ENCODE peak calls at places on chromosomes 16 and 17, in eight cellular contexts. One of them, this sample, is unnamed.

GRCh38 chr16:14028207-14028606 is 42.9 kb upstream of the MRTFB start:
- DNase-seq in EL: no peak
- DNase-seq in kidney epithelial cell: no peak
- DNase-seq in cerebellar nuclear complex: no peak
- DNase-seq in NCI-H2171 treated with DMSO at 0.1 percent for 48 hours: peak; percentile 12
- DNase-seq in midbrain: no peak
- DNase-seq in dermis microvascular lymphatic vessel endothelial cell: no peak
- DNase-seq in neuronal stem cell: no peak
- DNase-seq in this sample: no peak

GRCh38 chr17:72556944-72557826 is 436.4 kb downstream of the SOX9 start:
- DNase-seq in EL: peak; percentile 62
- DNase-seq in kidney epithelial cell: peak; percentile 26
- DNase-seq in cerebellar nuclear complex: no peak
- DNase-seq in NCI-H2171 treated with DMSO at 0.1 percent for 48 hours: peak; percentile 81
- DNase-seq in midbrain: peak; percentile 63
- DNase-seq in dermis microvascular lymphatic vessel endothelial cell: peak; percentile 7
- DNase-seq in neuronal stem cell: peak; percentile 69
- DNase-seq in this sample: peak; percentile 75

GRCh38 chr17:75318615-75319222 is 29.5 kb upstream of the SLC25A19 start:
- DNase-seq in EL: no peak
- DNase-seq in kidney epithelial cell: no peak
- DNase-seq in cerebellar nuclear complex: no peak
- DNase-seq in NCI-H2171 treated with DMSO at 0.1 percent for 48 hours: no peak
- DNase-seq in midbrain: no peak
- DNase-seq in dermis microvascular lymphatic vessel endothelial cell: no peak
- DNase-seq in neuronal stem cell: no peak
- DNase-seq in this sample: no peak

GRCh38 chr16:21205303-21205702 is 6.1 kb downstream of the ZP2 start:
- DNase-seq in EL: no peak
- DNase-seq in kidney epithelial cell: no peak
- DNase-seq in cerebellar nuclear complex: no peak
- DNase-seq in NCI-H2171 treated with DMSO at 0.1 percent for 48 hours: no peak
- DNase-seq in midbrain: no peak
- DNase-seq in dermis microvascular lymphatic vessel endothelial cell: no peak
- DNase-seq in neuronal stem cell: no peak
- DNase-seq in this sample: no peak

GRCh38 chr17:64728041-64728695 is 66.1 kb upstream of the SMURF2 start:
- DNase-seq in EL: no peak
- DNase-seq in kidney epithelial cell: no peak
- DNase-seq in cerebellar nuclear complex: no peak
- DNase-seq in NCI-H2171 treated with DMSO at 0.1 percent for 48 hours: no peak
- DNase-seq in midbrain: no peak
- DNase-seq in dermis microvascular lymphatic vessel endothelial cell: no peak
- DNase-seq in neuronal stem cell: no peak
- DNase-seq in this sample: no peak

GRCh38 chr17:75845058-75845711 is 981 bp upstream of the UNC13D start:
- DNase-seq in EL: peak; percentile 61
- DNase-seq in kidney epithelial cell: no peak
- DNase-seq in cerebellar nuclear complex: no peak
- DNase-seq in NCI-H2171 treated with DMSO at 0.1 percent for 48 hours: peak; percentile 34
- DNase-seq in midbrain: peak; percentile 46
- DNase-seq in dermis microvascular lymphatic vessel endothelial cell: no peak
- DNase-seq in neuronal stem cell: peak; percentile 59
- DNase-seq in this sample: peak; percentile 93

GRCh38 chr16:21097151-21097550 is 53.5 kb downstream of the DNAH3 start:
- DNase-seq in EL: peak; percentile 73
- DNase-seq in kidney epithelial cell: no peak
- DNase-seq in cerebellar nuclear complex: no peak
- DNase-seq in NCI-H2171 treated with DMSO at 0.1 percent for 48 hours: peak; percentile 29
- DNase-seq in midbrain: no peak
- DNase-seq in dermis microvascular lymphatic vessel endothelial cell: no peak
- DNase-seq in neuronal stem cell: no peak
- DNase-seq in this sample: peak; percentile 50

GRCh38 chr17:7380321-7380720 is 568 bp upstream of the TNK1 start:
- DNase-seq in EL: peak; percentile 65
- DNase-seq in kidney epithelial cell: no peak
- DNase-seq in cerebellar nuclear complex: no peak
- DNase-seq in NCI-H2171 treated with DMSO at 0.1 percent for 48 hours: no peak
- DNase-seq in midbrain: no peak
- DNase-seq in dermis microvascular lymphatic vessel endothelial cell: no peak
- DNase-seq in neuronal stem cell: no peak
- DNase-seq in this sample: no peak

GRCh38 chr16:47503936-47504335 is 42.8 kb downstream of the PHKB start:
- DNase-seq in EL: peak; percentile 47
- DNase-seq in kidney epithelial cell: peak; percentile 4
- DNase-seq in cerebellar nuclear complex: no peak
- DNase-seq in NCI-H2171 treated with DMSO at 0.1 percent for 48 hours: no peak
- DNase-seq in midbrain: no peak
- DNase-seq in dermis microvascular lymphatic vessel endothelial cell: no peak
- DNase-seq in neuronal stem cell: no peak
- DNase-seq in this sample: peak; percentile 16

GRCh38 chr16:87806246-87806607 is 40.4 kb upstream of the KLHDC4 start:
- DNase-seq in EL: peak; percentile 46
- DNase-seq in kidney epithelial cell: no peak
- DNase-seq in cerebellar nuclear complex: no peak
- DNase-seq in NCI-H2171 treated with DMSO at 0.1 percent for 48 hours: no peak
- DNase-seq in midbrain: no peak
- DNase-seq in dermis microvascular lymphatic vessel endothelial cell: no peak
- DNase-seq in neuronal stem cell: no peak
- DNase-seq in this sample: peak; percentile 28

GRCh38 chr17:2903193-2903974 is 107.1 kb downstream of the RAP1GAP2 start:
- DNase-seq in EL: no peak
- DNase-seq in kidney epithelial cell: no peak
- DNase-seq in cerebellar nuclear complex: peak; percentile 36
- DNase-seq in NCI-H2171 treated with DMSO at 0.1 percent for 48 hours: no peak
- DNase-seq in midbrain: no peak
- DNase-seq in dermis microvascular lymphatic vessel endothelial cell: no peak
- DNase-seq in neuronal stem cell: no peak
- DNase-seq in this sample: no peak

GRCh38 chr17:72884066-72884465 is 208.4 kb downstream of the SLC39A11 start:
- DNase-seq in EL: no peak
- DNase-seq in kidney epithelial cell: no peak
- DNase-seq in cerebellar nuclear complex: no peak
- DNase-seq in NCI-H2171 treated with DMSO at 0.1 percent for 48 hours: no peak
- DNase-seq in midbrain: peak; percentile 89
- DNase-seq in dermis microvascular lymphatic vessel endothelial cell: no peak
- DNase-seq in neuronal stem cell: no peak
- DNase-seq in this sample: no peak

GRCh38 chr16:50532576-50532975 is 15.6 kb upstream of the NKD1 start:
- DNase-seq in EL: no peak
- DNase-seq in kidney epithelial cell: no peak
- DNase-seq in cerebellar nuclear complex: no peak
- DNase-seq in NCI-H2171 treated with DMSO at 0.1 percent for 48 hours: no peak
- DNase-seq in midbrain: no peak
- DNase-seq in dermis microvascular lymphatic vessel endothelial cell: no peak
- DNase-seq in neuronal stem cell: no peak
- DNase-seq in this sample: no peak

GRCh38 chr17:77707546-77707945 is 251.0 kb upstream of the TNRC6C start:
- DNase-seq in EL: no peak
- DNase-seq in kidney epithelial cell: no peak
- DNase-seq in cerebellar nuclear complex: no peak
- DNase-seq in NCI-H2171 treated with DMSO at 0.1 percent for 48 hours: no peak
- DNase-seq in midbrain: no peak
- DNase-seq in dermis microvascular lymphatic vessel endothelial cell: no peak
- DNase-seq in neuronal stem cell: no peak
- DNase-seq in this sample: no peak

GRCh38 chr16:10949424-10949970 is 5.1 kb downstream of the CLEC16A start:
- DNase-seq in EL: peak; percentile 79
- DNase-seq in kidney epithelial cell: no peak
- DNase-seq in cerebellar nuclear complex: no peak
- DNase-seq in NCI-H2171 treated with DMSO at 0.1 percent for 48 hours: no peak
- DNase-seq in midbrain: no peak
- DNase-seq in dermis microvascular lymphatic vessel endothelial cell: no peak
- DNase-seq in neuronal stem cell: no peak
- DNase-seq in this sample: peak; percentile 92

GRCh38 chr17:72682597-72682996 is 409.9 kb downstream of the SLC39A11 start:
- DNase-seq in EL: peak; percentile 56
- DNase-seq in kidney epithelial cell: no peak
- DNase-seq in cerebellar nuclear complex: no peak
- DNase-seq in NCI-H2171 treated with DMSO at 0.1 percent for 48 hours: no peak
- DNase-seq in midbrain: no peak
- DNase-seq in dermis microvascular lymphatic vessel endothelial cell: no peak
- DNase-seq in neuronal stem cell: no peak
- DNase-seq in this sample: peak; percentile 79

GRCh38 chr16:3716831-3717234 is 491 bp downstream of the TRAP1 start:
- DNase-seq in EL: peak; percentile 38
- DNase-seq in kidney epithelial cell: no peak
- DNase-seq in cerebellar nuclear complex: no peak
- DNase-seq in NCI-H2171 treated with DMSO at 0.1 percent for 48 hours: peak; percentile 24
- DNase-seq in midbrain: no peak
- DNase-seq in dermis microvascular lymphatic vessel endothelial cell: no peak
- DNase-seq in neuronal stem cell: peak; percentile 29
- DNase-seq in this sample: no peak

GRCh38 chr16:58452640-58453039 is 47.3 kb upstream of the NDRG4 start:
- DNase-seq in EL: no peak
- DNase-seq in kidney epithelial cell: no peak
- DNase-seq in cerebellar nuclear complex: no peak
- DNase-seq in NCI-H2171 treated with DMSO at 0.1 percent for 48 hours: no peak
- DNase-seq in midbrain: no peak
- DNase-seq in dermis microvascular lymphatic vessel endothelial cell: no peak
- DNase-seq in neuronal stem cell: no peak
- DNase-seq in this sample: no peak

GRCh38 chr17:3845361-3845753 is 689 bp downstream of the NCBP3 start:
- DNase-seq in EL: peak; percentile 41
- DNase-seq in kidney epithelial cell: no peak
- DNase-seq in cerebellar nuclear complex: no peak
- DNase-seq in NCI-H2171 treated with DMSO at 0.1 percent for 48 hours: peak; percentile 41
- DNase-seq in midbrain: no peak
- DNase-seq in dermis microvascular lymphatic vessel endothelial cell: no peak
- DNase-seq in neuronal stem cell: no peak
- DNase-seq in this sample: peak; percentile 32

GRCh38 chr17:57860414-57860999 is 10.7 kb upstream of the MRPS23 start:
- DNase-seq in EL: no peak
- DNase-seq in kidney epithelial cell: no peak
- DNase-seq in cerebellar nuclear complex: no peak
- DNase-seq in NCI-H2171 treated with DMSO at 0.1 percent for 48 hours: peak; percentile 58
- DNase-seq in midbrain: no peak
- DNase-seq in dermis microvascular lymphatic vessel endothelial cell: no peak
- DNase-seq in neuronal stem cell: no peak
- DNase-seq in this sample: no peak

GRCh38 chr16:28823719-28824547 is 1.1 kb downstream of the ATXN2L start:
- DNase-seq in EL: peak; percentile 98
- DNase-seq in kidney epithelial cell: peak; percentile 77
- DNase-seq in cerebellar nuclear complex: peak; percentile 82
- DNase-seq in NCI-H2171 treated with DMSO at 0.1 percent for 48 hours: peak; percentile 96
- DNase-seq in midbrain: peak; percentile 92
- DNase-seq in dermis microvascular lymphatic vessel endothelial cell: peak; percentile 94
- DNase-seq in neuronal stem cell: peak; percentile 96
- DNase-seq in this sample: peak; percentile 96

GRCh38 chr17:57782051-57782490 is 37.0 kb upstream of the CCDC182 start:
- DNase-seq in EL: no peak
- DNase-seq in kidney epithelial cell: no peak
- DNase-seq in cerebellar nuclear complex: no peak
- DNase-seq in NCI-H2171 treated with DMSO at 0.1 percent for 48 hours: peak; percentile 76
- DNase-seq in midbrain: no peak
- DNase-seq in dermis microvascular lymphatic vessel endothelial cell: no peak
- DNase-seq in neuronal stem cell: no peak
- DNase-seq in this sample: no peak

GRCh38 chr16:28826141-28826540 is 3.3 kb downstream of the ATXN2L start:
- DNase-seq in EL: no peak
- DNase-seq in kidney epithelial cell: no peak
- DNase-seq in cerebellar nuclear complex: no peak
- DNase-seq in NCI-H2171 treated with DMSO at 0.1 percent for 48 hours: no peak
- DNase-seq in midbrain: no peak
- DNase-seq in dermis microvascular lymphatic vessel endothelial cell: peak; percentile 50
- DNase-seq in neuronal stem cell: no peak
- DNase-seq in this sample: peak; percentile 66

GRCh38 chr16:4936991-4937781 is at the start of gene PPL:
- DNase-seq in EL: no peak
- DNase-seq in kidney epithelial cell: no peak
- DNase-seq in cerebellar nuclear complex: peak; percentile 12
- DNase-seq in NCI-H2171 treated with DMSO at 0.1 percent for 48 hours: no peak
- DNase-seq in midbrain: no peak
- DNase-seq in dermis microvascular lymphatic vessel endothelial cell: no peak
- DNase-seq in neuronal stem cell: peak; percentile 65
- DNase-seq in this sample: no peak

GRCh38 chr16:57029161-57030160 is 40.1 kb downstream of the NLRC5 start:
- DNase-seq in EL: peak; percentile 76
- DNase-seq in kidney epithelial cell: peak; percentile 67
- DNase-seq in cerebellar nuclear complex: no peak
- DNase-seq in NCI-H2171 treated with DMSO at 0.1 percent for 48 hours: no peak
- DNase-seq in midbrain: no peak
- DNase-seq in dermis microvascular lymphatic vessel endothelial cell: no peak
- DNase-seq in neuronal stem cell: no peak
- DNase-seq in this sample: peak; percentile 29

GRCh38 chr17:12041316-12041715 is 20.6 kb downstream of the MAP2K4 start:
- DNase-seq in EL: peak; percentile 80
- DNase-seq in kidney epithelial cell: peak; percentile 41
- DNase-seq in cerebellar nuclear complex: no peak
- DNase-seq in NCI-H2171 treated with DMSO at 0.1 percent for 48 hours: no peak
- DNase-seq in midbrain: no peak
- DNase-seq in dermis microvascular lymphatic vessel endothelial cell: no peak
- DNase-seq in neuronal stem cell: no peak
- DNase-seq in this sample: peak; percentile 85

GRCh38 chr17:9959377-9959981 is 54.4 kb upstream of the RCVRN start:
- DNase-seq in EL: peak; percentile 42
- DNase-seq in kidney epithelial cell: no peak
- DNase-seq in cerebellar nuclear complex: peak; percentile 89
- DNase-seq in NCI-H2171 treated with DMSO at 0.1 percent for 48 hours: peak; percentile 25
- DNase-seq in midbrain: peak; percentile 40
- DNase-seq in dermis microvascular lymphatic vessel endothelial cell: peak; percentile 12
- DNase-seq in neuronal stem cell: peak; percentile 67
- DNase-seq in this sample: peak; percentile 43